ENCODE peak calls at places on chromosomes 12 and 14, in five cellular contexts. R is heart right ventricle; L is left ventricle myocardium inferior; H is CD8-positive, alpha-beta memory T cell; K is aorta. E is an unnamed sample.

GRCh38 chr14:94391284-94391914 is 3.0 kb upstream of the SERPINA1 start:
- DNase-seq in R (no peak), L (no peak), H (no peak), K (no peak), E (no peak)

GRCh38 chr12:65568517-65568916 is 255.8 kb upstream of the HMGA2 start:
- DNase-seq in R (no peak), L (no peak), H (no peak), K (no peak), E (no peak)

GRCh38 chr14:101945171-101945570 is 19.2 kb upstream of the DYNC1H1 start:
- DNase-seq in R (no peak), L (no peak), H (no peak), K (no peak), E (no peak)

GRCh38 chr12:19946549-19946948 is 421.8 kb upstream of the PDE3A start:
- DNase-seq in R (no peak), L (no peak), H (no peak), K (no peak), E (no peak)

GRCh38 chr12:106780010-106780625 is 5.6 kb downstream of the RIC8B start:
- DNase-seq in R (no peak), L (no peak), H (no peak), K (no peak), E (no peak)

GRCh38 chr14:64953661-64954060 is 11.1 kb upstream of the GPX2 start:
- DNase-seq in R (no peak), L (no peak), H (no peak), K (no peak), E (no peak)

GRCh38 chr12:107360033-107360432 is 266.7 kb upstream of the CRY1 start:
- DNase-seq in R (no peak), L (no peak), H (no peak), K (no peak), E (no peak)

GRCh38 chr14:102878174-102878969 is 44.1 kb upstream of the AMN start:
- DNase-seq in R (no peak), L (no peak), H (no peak), K (no peak), E (no peak)

GRCh38 chr12:87848248-87848868 is 180.8 kb downstream of the C12orf50 start:
- DNase-seq in R (peak; percentile 5), L (no peak), H (no peak), K (no peak), E (no peak)

GRCh38 chr14:24425704-24426103 is 3.8 kb downstream of the CBLN3 start:
- DNase-seq in R (no peak), L (no peak), H (no peak), K (no peak), E (no peak)

GRCh38 chr12:28961948-28962384 is 187.1 kb upstream of the FAR2 start:
- DNase-seq in R (no peak), L (no peak), H (no peak), K (no peak), E (no peak)

GRCh38 chr12:116955382-116956021 is 44.8 kb downstream of the FBXW8 start:
- DNase-seq in R (no peak), L (no peak), H (no peak), K (no peak), E (no peak)

GRCh38 chr12:109773384-109774011 is 59.7 kb downstream of the TRPV4 start:
- DNase-seq in R (no peak), L (no peak), H (peak; percentile 40), K (peak; percentile 47), E (no peak)

GRCh38 chr12:57522887-57523705 is 472 bp downstream of the MBD6 start:
- DNase-seq in R (peak; percentile 77), L (peak; percentile 67), H (peak; percentile 69), K (peak; percentile 86), E (peak; percentile 79)

GRCh38 chr12:104090685-104091084 is 26.4 kb downstream of the HCFC2 start:
- DNase-seq in R (no peak), L (no peak), H (no peak), K (no peak), E (no peak)

GRCh38 chr14:102461490-102462317 is 47.9 kb downstream of the ANKRD9 start:
- DNase-seq in R (no peak), L (no peak), H (no peak), K (peak; percentile 48), E (no peak)

GRCh38 chr12:95633671-95634465 is 82.6 kb upstream of the USP44 start:
- DNase-seq in R (no peak), L (no peak), H (no peak), K (no peak), E (no peak)

GRCh38 chr12:54370218-54370730 is 6.0 kb upstream of the GPR84 start:
- DNase-seq in R (peak; percentile 70), L (peak; percentile 72), H (no peak), K (peak; percentile 95), E (peak; percentile 88)

GRCh38 chr12:53320352-53321195 is 836 bp downstream of the AAAS start:
- DNase-seq in R (no peak), L (no peak), H (no peak), K (no peak), E (no peak)
- H3K27ac ChIP-seq in R (peak overlapping the region; percentile 88), L (peak overlapping the region; percentile 97), H (peak overlapping the region; percentile 81), K (no peak overlapping the region), E (peak overlapping the region; percentile 86)

DNA sequence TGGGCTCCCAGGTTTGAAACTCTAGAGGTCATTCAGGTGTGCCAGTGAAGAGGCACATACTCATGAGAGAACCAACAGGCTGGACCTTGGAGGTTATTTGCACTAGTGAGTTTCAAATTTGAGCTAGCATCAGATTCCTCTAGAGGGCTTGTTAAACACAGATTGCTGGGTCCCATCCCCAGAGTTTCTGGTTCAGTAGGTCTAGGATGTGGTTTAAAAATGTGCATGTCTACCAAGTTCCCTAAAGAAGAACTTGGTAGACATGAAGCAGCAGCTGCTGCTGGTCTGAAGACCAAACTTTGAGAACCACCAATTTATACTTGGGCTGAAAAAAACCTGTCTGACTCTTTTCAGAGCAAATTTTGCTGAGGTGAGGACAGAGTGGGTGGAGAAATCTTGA is 61.7 kb downstream of the SUSD6 start:
- DNase-seq in R (no peak), L (no peak), H (no peak), K (no peak), E (no peak)
- H3K4me3 ChIP-seq in R (no peak overlapping the region), L (peak overlapping the region; percentile 41), H (no peak overlapping the region), K (no peak overlapping the region), E (no peak overlapping the region)

DNA sequence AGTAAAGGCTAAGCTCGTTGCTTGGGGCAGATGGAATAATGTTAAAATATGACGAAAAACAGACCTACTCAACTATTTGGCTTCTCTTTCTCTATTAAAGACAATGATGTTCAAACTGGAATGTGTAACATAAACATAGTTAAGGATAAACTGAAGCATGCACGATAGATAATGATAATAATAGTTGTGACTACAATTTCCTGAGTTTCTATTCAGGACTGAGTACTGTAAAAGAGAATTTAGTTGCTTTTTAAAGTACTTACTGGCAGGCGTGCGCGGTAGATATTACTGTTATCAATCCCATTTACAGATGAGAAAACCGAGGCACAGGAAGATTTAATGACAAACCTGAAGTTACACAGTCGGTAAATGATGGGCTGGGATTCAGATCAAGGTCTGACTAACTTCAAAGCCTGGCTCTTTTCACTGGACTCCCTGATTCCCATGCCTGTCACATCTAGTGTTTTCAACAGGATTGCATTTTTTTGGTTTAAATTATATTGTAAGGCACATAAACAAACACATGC is 103.0 kb downstream of the CRADD start:
- DNase-seq in R (no peak), L (no peak), H (no peak), K (no peak), E (no peak)
- H3K4me1 ChIP-seq in R (peaks cover 66% of the 10 kb centered on the region), L (peaks cover 87% of the 10 kb centered on the region), H (peaks cover 17% of the 10 kb centered on the region), K (peaks cover 16% of the 10 kb centered on the region), E (peaks cover 65% of the 10 kb centered on the region)

GRCh38 chr12:100529951-100530350 is 43.5 kb upstream of the GAS2L3 start:
- DNase-seq in R (no peak), L (no peak), H (no peak), K (no peak), E (no peak)
- H3K27ac ChIP-seq in R (no peak overlapping the region), L (no peak overlapping the region), H (no peak overlapping the region), K (no peak overlapping the region), E (no peak overlapping the region)

DNA sequence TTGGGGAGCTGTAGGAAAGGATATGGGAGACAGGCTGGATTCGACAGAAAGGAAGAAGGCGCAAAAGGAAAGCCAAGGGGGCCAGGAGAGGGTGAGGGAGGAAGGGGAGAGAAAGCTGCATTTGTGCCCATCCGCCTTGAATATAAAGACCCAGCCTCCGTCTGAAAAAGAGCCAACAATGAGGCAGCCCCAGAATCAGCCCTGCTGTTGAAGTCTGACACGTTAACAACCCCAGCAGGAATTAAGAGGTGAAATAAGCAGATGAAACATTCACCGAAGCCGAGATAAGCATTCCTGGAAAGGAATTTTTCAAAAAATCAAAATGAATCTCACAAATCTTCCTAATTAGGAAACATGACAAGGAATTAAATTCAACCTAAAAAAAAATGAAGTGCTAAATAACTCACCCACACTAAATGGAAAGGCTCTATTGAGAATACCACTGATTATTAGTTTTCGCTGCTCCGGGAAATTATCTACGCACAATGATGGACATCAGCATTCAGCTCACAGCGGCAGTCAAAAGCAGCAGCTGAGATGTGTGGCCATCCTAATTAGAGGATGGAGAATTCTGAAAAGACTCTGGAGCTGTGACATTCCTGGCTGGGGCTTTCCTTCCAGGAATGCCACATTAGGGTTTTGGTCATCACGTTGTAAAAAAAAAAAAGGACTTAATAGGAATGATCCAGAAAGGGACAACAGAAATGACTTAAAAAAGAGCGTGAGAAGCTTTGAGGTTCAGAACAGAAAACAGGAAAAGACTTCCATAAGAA is 8.2 kb upstream of the PARP11 start:
- DNase-seq in R (no peak), L (no peak), H (no peak), K (no peak), E (no peak)
- H3K4me3 ChIP-seq in R (no peak overlapping the region), L (no peak overlapping the region), H (no peak overlapping the region), K (no peak overlapping the region), E (no peak overlapping the region)

DNA sequence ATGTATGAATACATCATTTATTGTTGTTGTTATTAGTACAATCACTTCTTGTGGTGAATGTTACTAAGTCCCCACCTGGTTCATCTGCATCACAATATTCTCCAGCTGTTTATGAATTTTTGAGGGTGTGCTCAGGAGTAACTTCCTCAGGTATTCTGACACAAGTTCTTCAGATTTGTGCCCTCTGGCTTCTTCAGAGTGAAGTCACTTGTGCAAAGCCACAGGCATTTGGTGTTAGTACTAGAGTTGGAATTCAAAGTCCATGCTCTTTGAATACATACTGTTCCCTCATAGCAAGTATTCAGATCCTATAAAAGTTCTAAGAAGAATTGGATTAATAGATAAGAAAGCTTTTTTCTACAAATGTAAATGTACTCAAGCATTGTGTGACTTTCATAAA is 150.3 kb upstream of the AVPR1A start:
- DNase-seq in R (no peak), L (no peak), H (no peak), K (no peak), E (no peak)
- H3K4me1 ChIP-seq in R (no peaks in the 10 kb centered on the region), L (peaks cover 7% of the 10 kb centered on the region), H (no peaks in the 10 kb centered on the region), K (no peaks in the 10 kb centered on the region), E (no peaks in the 10 kb centered on the region)

E was measured in heart left ventricle.